ENCODE peak calls at places on chromosomes 4 and X, in four cellular contexts. One of them, this sample, is unnamed. For H3K4me1, the result is how much of the 10 kb centered on the place peaks cover.

GRCh38 chrX:37060999-37061398 is 52.8 kb downstream of the FAM47C start:
- DNase-seq in kidney: no peak
- DNase-seq in sigmoid colon: no peak
- DNase-seq in CD8-positive, alpha-beta memory T cell: no peak
- DNase-seq in this sample: no peak

GRCh38 chrX:142637206-142637605 is 388.5 kb upstream of the SPANXN4 start:
- DNase-seq in kidney: no peak
- DNase-seq in sigmoid colon: no peak
- DNase-seq in CD8-positive, alpha-beta memory T cell: no peak
- DNase-seq in this sample: no peak

GRCh38 chr4:163558539-163559044 is 64.1 kb downstream of the TMA16 start:
- DNase-seq in kidney: peak
- DNase-seq in sigmoid colon: no peak
- DNase-seq in CD8-positive, alpha-beta memory T cell: peak
- DNase-seq in this sample: peak

GRCh38 chr4:183118585-183118984 is 19.5 kb downstream of the WWC2 start:
- DNase-seq in kidney: no peak
- DNase-seq in sigmoid colon: no peak
- DNase-seq in CD8-positive, alpha-beta memory T cell: no peak
- DNase-seq in this sample: no peak

GRCh38 chrX:131633285-131633917 is 89.5 kb downstream of the OR13H1 start:
- DNase-seq in kidney: no peak
- DNase-seq in sigmoid colon: peak
- DNase-seq in CD8-positive, alpha-beta memory T cell: no peak
- DNase-seq in this sample: no peak

GRCh38 chrX:45788315-45788714 is 587.6 kb upstream of the DIPK2B start:
- DNase-seq in kidney: no peak
- DNase-seq in sigmoid colon: no peak
- DNase-seq in CD8-positive, alpha-beta memory T cell: no peak
- DNase-seq in this sample: no peak

GRCh38 chrX:137684591-137684990 is 118.7 kb downstream of the ZIC3 start:
- DNase-seq in kidney: no peak
- DNase-seq in sigmoid colon: no peak
- DNase-seq in CD8-positive, alpha-beta memory T cell: no peak
- DNase-seq in this sample: no peak

GRCh38 chr4:67201334-67201733 is 344.0 kb downstream of the CENPC start:
- DNase-seq in kidney: no peak
- DNase-seq in sigmoid colon: no peak
- DNase-seq in CD8-positive, alpha-beta memory T cell: no peak
- DNase-seq in this sample: no peak

GRCh38 chr4:8882239-8882638 is 10.6 kb upstream of the HMX1 start:
- DNase-seq in kidney: no peak
- DNase-seq in sigmoid colon: no peak
- DNase-seq in CD8-positive, alpha-beta memory T cell: no peak
- DNase-seq in this sample: no peak

GRCh38 chr4:148376151-148376550 is 66.1 kb downstream of the NR3C2 start:
- DNase-seq in kidney: no peak
- DNase-seq in sigmoid colon: peak
- DNase-seq in CD8-positive, alpha-beta memory T cell: peak
- DNase-seq in this sample: no peak

GRCh38 chr4:6107114-6107791 is 89.0 kb upstream of the C4orf50 start:
- DNase-seq in kidney: no peak
- DNase-seq in sigmoid colon: peak
- DNase-seq in CD8-positive, alpha-beta memory T cell: no peak
- DNase-seq in this sample: no peak

GRCh38 chrX:1502241-1502640 is 34.7 kb downstream of the P2RY8 start:
- DNase-seq in kidney: no peak
- DNase-seq in sigmoid colon: no peak
- DNase-seq in CD8-positive, alpha-beta memory T cell: no peak
- DNase-seq in this sample: peak
- H3K4me1 ChIP-seq in kidney: under half
- H3K4me1 ChIP-seq in sigmoid colon: under half
- H3K4me1 ChIP-seq in CD8-positive, alpha-beta memory T cell: under half
- H3K4me1 ChIP-seq in this sample: under half

GRCh38 chr4:142556613-142557012 is 289.5 kb downstream of the INPP4B start:
- DNase-seq in kidney: no peak
- DNase-seq in sigmoid colon: no peak
- DNase-seq in CD8-positive, alpha-beta memory T cell: no peak
- DNase-seq in this sample: no peak

GRCh38 chr4:142557220-142557801 is 288.8 kb downstream of the INPP4B start:
- DNase-seq in kidney: no peak
- DNase-seq in sigmoid colon: no peak
- DNase-seq in CD8-positive, alpha-beta memory T cell: no peak
- DNase-seq in this sample: no peak

GRCh38 chr4:142556048-142556447 is 290.1 kb downstream of the INPP4B start:
- DNase-seq in kidney: no peak
- DNase-seq in sigmoid colon: no peak
- DNase-seq in CD8-positive, alpha-beta memory T cell: no peak
- DNase-seq in this sample: no peak

GRCh38 chr4:142559986-142560385 is 286.1 kb downstream of the INPP4B start:
- DNase-seq in kidney: no peak
- DNase-seq in sigmoid colon: no peak
- DNase-seq in CD8-positive, alpha-beta memory T cell: no peak
- DNase-seq in this sample: no peak

DNA sequence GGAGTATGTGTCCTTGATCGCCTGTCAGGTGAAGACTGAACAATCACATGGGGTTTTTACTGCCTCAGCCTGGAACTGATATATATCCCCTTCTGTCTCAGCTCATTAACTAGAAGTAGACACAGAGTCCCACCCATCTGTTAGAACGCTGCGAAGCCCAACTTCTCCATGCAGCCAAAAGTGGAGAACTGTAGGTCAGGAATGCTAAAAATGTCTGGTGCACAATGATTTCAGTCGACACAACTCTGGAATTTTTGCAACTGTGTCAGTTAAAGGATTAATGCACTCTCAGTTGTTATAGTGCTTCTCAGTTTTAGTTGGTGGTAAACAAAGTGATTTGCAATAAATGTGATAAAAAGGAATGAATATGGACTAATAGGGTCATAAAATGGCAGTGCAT is 287.2 kb downstream of the INPP4B start:
- DNase-seq in kidney: no peak
- DNase-seq in sigmoid colon: no peak
- DNase-seq in CD8-positive, alpha-beta memory T cell: no peak
- DNase-seq in this sample: no peak
- H3K4me3 ChIP-seq in kidney: no peak
- H3K4me3 ChIP-seq in sigmoid colon: no peak
- H3K4me3 ChIP-seq in CD8-positive, alpha-beta memory T cell: no peak
- H3K4me3 ChIP-seq in this sample: no peak

GRCh38 chr4:38145033-38145673 is 185.0 kb downstream of the PTTG2 start:
- DNase-seq in kidney: no peak
- DNase-seq in sigmoid colon: no peak
- DNase-seq in CD8-positive, alpha-beta memory T cell: no peak
- DNase-seq in this sample: no peak
- H3K27ac ChIP-seq in kidney: no peak
- H3K27ac ChIP-seq in sigmoid colon: peak
- H3K27ac ChIP-seq in CD8-positive, alpha-beta memory T cell: no peak
- H3K27ac ChIP-seq in this sample: no peak

GRCh38 chr4:77802406-77802805 is 16.8 kb downstream of the CNOT6L start:
- DNase-seq in kidney: no peak
- DNase-seq in sigmoid colon: no peak
- DNase-seq in CD8-positive, alpha-beta memory T cell: no peak
- DNase-seq in this sample: no peak
- H3K4me1 ChIP-seq in kidney: under half
- H3K4me1 ChIP-seq in sigmoid colon: under half
- H3K4me1 ChIP-seq in CD8-positive, alpha-beta memory T cell: half or more
- H3K4me1 ChIP-seq in this sample: under half

GRCh38 chr4:37828843-37829242 is 2.4 kb downstream of the PGM2 start:
- DNase-seq in kidney: no peak
- DNase-seq in sigmoid colon: no peak
- DNase-seq in CD8-positive, alpha-beta memory T cell: no peak
- DNase-seq in this sample: no peak

GRCh38 chr4:37826282-37827029 is at the start of gene PGM2:
- DNase-seq in kidney: peak
- DNase-seq in sigmoid colon: peak
- DNase-seq in CD8-positive, alpha-beta memory T cell: peak
- DNase-seq in this sample: peak

GRCh38 chr4:37825943-37826281 is 574 bp upstream of the PGM2 start:
- DNase-seq in kidney: no peak
- DNase-seq in sigmoid colon: no peak
- DNase-seq in CD8-positive, alpha-beta memory T cell: no peak
- DNase-seq in this sample: no peak

GRCh38 chr4:37827030-37827705 is 682 bp downstream of the PGM2 start:
- DNase-seq in kidney: no peak
- DNase-seq in sigmoid colon: peak
- DNase-seq in CD8-positive, alpha-beta memory T cell: peak
- DNase-seq in this sample: no peak

DNA sequence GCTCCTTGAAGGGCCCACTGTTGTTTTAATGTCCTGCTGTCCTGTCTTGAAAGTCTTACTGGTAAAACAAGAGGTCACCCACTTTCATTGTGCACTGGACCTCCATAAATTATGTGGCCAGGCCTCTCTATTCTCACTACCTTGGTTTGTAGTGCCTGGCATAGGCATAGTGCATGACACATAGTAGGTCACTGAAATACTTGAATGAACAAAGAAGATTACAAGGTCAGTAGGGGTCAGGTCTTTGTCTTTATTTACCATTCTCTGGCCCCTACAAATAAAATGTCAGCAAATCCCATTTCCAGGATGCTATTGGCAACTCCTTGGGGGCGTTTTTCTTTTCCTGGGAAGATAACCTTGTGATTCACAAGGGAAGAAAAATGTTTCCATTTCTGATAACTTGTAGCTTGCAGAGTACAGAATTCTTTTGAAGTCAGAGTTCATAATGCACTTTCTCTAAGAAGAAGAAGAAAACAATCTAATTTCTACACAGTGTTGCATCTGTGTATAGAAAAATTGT is 1.4 kb downstream of the PGM2 start:
- DNase-seq in kidney: no peak
- DNase-seq in sigmoid colon: no peak
- DNase-seq in CD8-positive, alpha-beta memory T cell: no peak
- DNase-seq in this sample: no peak
- H3K4me3 ChIP-seq in kidney: peak
- H3K4me3 ChIP-seq in sigmoid colon: peak
- H3K4me3 ChIP-seq in CD8-positive, alpha-beta memory T cell: peak
- H3K4me3 ChIP-seq in this sample: peak

DNA sequence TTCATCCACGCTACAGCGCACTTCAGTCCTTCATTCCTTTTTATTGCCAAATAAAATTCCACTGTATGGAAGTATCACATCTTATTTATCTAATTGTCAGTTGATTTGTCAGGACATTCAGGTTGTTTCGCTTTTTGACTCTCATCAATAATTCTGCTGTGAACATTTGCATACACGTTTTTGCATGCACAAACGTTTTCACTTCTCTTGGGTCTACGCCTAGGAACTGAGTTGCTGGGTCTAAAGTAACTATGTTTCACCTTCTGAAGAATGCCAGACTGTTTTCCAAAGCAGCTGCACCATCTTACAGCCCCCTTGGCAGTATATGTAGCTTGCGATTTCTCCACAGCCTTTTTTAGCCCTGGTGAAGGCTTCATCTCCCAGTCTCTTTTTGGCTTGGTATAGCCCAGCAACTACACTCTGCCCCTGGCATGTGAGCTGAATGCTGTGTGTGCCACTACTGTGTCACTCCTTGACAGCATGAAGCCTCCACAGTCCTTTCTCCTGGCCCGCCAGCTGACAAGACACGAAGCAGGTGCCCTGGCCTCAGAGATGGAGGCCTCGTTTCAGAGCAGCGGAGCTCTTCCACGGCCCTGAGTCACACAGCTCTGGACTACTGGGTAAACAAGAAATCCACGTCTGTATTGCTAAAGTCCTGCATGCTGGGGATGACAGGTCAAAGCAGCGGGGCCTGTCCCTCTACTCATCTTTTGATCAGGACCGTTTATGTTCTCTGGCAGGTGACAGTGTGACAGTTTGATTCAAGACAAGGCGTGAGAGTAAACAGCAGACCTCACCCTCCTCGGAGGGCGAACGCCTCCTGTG is 75.5 kb downstream of the NSUN7 start:
- DNase-seq in kidney: no peak
- DNase-seq in sigmoid colon: no peak
- DNase-seq in CD8-positive, alpha-beta memory T cell: no peak
- DNase-seq in this sample: no peak
- H3K27ac ChIP-seq in kidney: no peak
- H3K27ac ChIP-seq in sigmoid colon: peak
- H3K27ac ChIP-seq in CD8-positive, alpha-beta memory T cell: no peak
- H3K27ac ChIP-seq in this sample: no peak

GRCh38 chr4:146334862-146335449 is 120.6 kb downstream of the REELD1 start:
- DNase-seq in kidney: no peak
- DNase-seq in sigmoid colon: no peak
- DNase-seq in CD8-positive, alpha-beta memory T cell: no peak
- DNase-seq in this sample: no peak

GRCh38 chr4:146333187-146333894 is 119.0 kb downstream of the REELD1 start:
- DNase-seq in kidney: no peak
- DNase-seq in sigmoid colon: no peak
- DNase-seq in CD8-positive, alpha-beta memory T cell: no peak
- DNase-seq in this sample: no peak

GRCh38 chr4:146335763-146336412 is 121.5 kb downstream of the REELD1 start:
- DNase-seq in kidney: no peak
- DNase-seq in sigmoid colon: no peak
- DNase-seq in CD8-positive, alpha-beta memory T cell: no peak
- DNase-seq in this sample: no peak

GRCh38 chr4:146336413-146336807 is 122.1 kb downstream of the REELD1 start:
- DNase-seq in kidney: no peak
- DNase-seq in sigmoid colon: no peak
- DNase-seq in CD8-positive, alpha-beta memory T cell: no peak
- DNase-seq in this sample: no peak

DNA sequence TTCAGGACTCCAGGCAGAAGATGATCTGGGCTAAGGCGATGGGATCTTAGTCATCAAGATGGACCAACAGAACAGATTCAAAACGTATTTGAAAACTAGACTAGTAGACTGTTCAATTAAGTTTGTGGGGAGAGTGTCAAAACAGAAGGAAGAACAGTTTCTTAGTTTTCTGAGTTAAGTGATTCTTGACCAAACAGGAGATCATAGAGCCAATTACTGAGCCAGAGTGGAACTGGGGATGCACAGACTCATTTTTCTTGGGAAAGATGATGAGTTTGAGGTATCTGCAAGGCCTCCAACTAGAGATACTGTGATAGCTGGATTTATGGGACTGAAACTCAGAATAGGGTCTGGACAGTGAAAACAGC is 119.5 kb downstream of the REELD1 start:
- DNase-seq in kidney: no peak
- DNase-seq in sigmoid colon: no peak
- DNase-seq in CD8-positive, alpha-beta memory T cell: no peak
- DNase-seq in this sample: no peak
- H3K4me1 ChIP-seq in kidney: under half
- H3K4me1 ChIP-seq in sigmoid colon: under half
- H3K4me1 ChIP-seq in CD8-positive, alpha-beta memory T cell: under half
- H3K4me1 ChIP-seq in this sample: under half

GRCh38 chrX:138723301-138723700 is 11.8 kb upstream of the FGF13 start:
- DNase-seq in kidney: no peak
- DNase-seq in sigmoid colon: no peak
- DNase-seq in CD8-positive, alpha-beta memory T cell: no peak
- DNase-seq in this sample: no peak
- H3K4me3 ChIP-seq in kidney: no peak
- H3K4me3 ChIP-seq in sigmoid colon: no peak
- H3K4me3 ChIP-seq in CD8-positive, alpha-beta memory T cell: no peak
- H3K4me3 ChIP-seq in this sample: no peak

DNA sequence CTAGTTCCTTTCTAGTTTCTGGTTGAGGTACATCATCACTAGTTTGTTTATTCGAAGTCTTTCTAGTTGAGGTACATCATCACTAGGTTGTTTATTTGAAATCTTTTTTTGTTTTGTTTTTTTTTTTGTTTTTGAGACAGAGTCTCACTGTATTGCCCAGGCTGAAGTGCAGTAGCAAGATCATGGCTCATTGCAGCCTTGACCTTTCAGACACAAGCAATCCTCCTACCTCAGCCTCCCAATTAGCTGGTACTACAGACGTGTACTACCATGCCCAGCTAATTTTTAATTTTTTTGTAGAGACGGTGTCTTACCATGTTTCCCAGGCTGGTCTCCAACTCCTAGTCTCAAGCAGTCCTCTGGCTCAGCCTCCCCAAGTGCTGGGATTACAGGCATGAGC is 54.9 kb downstream of the CEP135 start:
- DNase-seq in kidney: no peak
- DNase-seq in sigmoid colon: no peak
- DNase-seq in CD8-positive, alpha-beta memory T cell: no peak
- DNase-seq in this sample: no peak
- H3K27ac ChIP-seq in kidney: no peak
- H3K27ac ChIP-seq in sigmoid colon: no peak
- H3K27ac ChIP-seq in CD8-positive, alpha-beta memory T cell: no peak
- H3K27ac ChIP-seq in this sample: no peak

This sample was measured in upper lobe of right lung.